ENCODE peak calls at places on chromosomes 6 and 20, in ten cellular contexts. B is prostate gland; O is cardiac muscle cell; I is activated naive CD4-positive, alpha-beta T cell; A is endothelial cell; W is dorsolateral prefrontal cortex; Z is type B pancreatic cell; S is HuH-7; M is EH; T is ACHN. C is an unnamed sample.

GRCh38 chr6:6881438-6882267 is 226.1 kb upstream of the RREB1 start:
- DNase-seq in T (no peak), M (no peak), S (no peak), A (no peak), W (no peak), O (no peak), Z (no peak), B (no peak), I (no peak), C (no peak)

GRCh38 chr6:15062311-15063252 is 183.3 kb upstream of the JARID2 start:
- DNase-seq in B (no peak), S (no peak), A (no peak), Z (no peak), T (no peak), I (no peak), O (no peak), M (peak), W (no peak), C (no peak)

GRCh38 chr20:24855848-24856247 is 93.2 kb upstream of the CST7 start:
- DNase-seq in W (no peak), A (no peak), T (no peak), I (no peak), Z (no peak), B (no peak), S (no peak), M (no peak), O (no peak), C (no peak)

GRCh38 chr20:6277661-6278060 is 154.8 kb upstream of the FERMT1 start:
- DNase-seq in Z (no peak), S (no peak), O (peak), A (no peak), M (no peak), B (no peak), I (no peak), T (no peak), W (no peak), C (no peak)

GRCh38 chr6:33164665-33165373 is 27.4 kb downstream of the COL11A2 start:
- DNase-seq in Z (no peak), M (no peak), I (no peak), T (no peak), O (no peak), S (no peak), B (no peak), A (no peak), W (no peak), C (no peak)

GRCh38 chr20:49518576-49518975 is 36.1 kb upstream of the KCNB1 start:
- DNase-seq in W (no peak), O (no peak), Z (no peak), B (no peak), I (no peak), S (no peak), T (no peak), A (no peak), M (no peak), C (no peak)

GRCh38 chr6:122511193-122511924 is 39.8 kb upstream of the SERINC1 start:
- DNase-seq in I (no peak), W (no peak), S (no peak), M (no peak), Z (no peak), A (no peak), O (no peak), T (no peak), B (no peak), C (no peak)

GRCh38 chr6:136604928-136605485 is 54.8 kb upstream of the MAP7 start:
- DNase-seq in Z (no peak), T (no peak), M (peak), O (no peak), I (no peak), A (no peak), W (no peak), B (peak), S (no peak), C (no peak)

GRCh38 chr6:31125586-31126363 is 5.5 kb upstream of the CDSN start:
- DNase-seq in A (no peak), B (no peak), M (peak), O (no peak), W (no peak), I (no peak), Z (no peak), T (no peak), S (no peak), C (no peak)

GRCh38 chr20:32762754-32763201 is 593 bp downstream of the DNMT3B start:
- DNase-seq in T (no peak), S (no peak), M (peak), I (no peak), O (peak), B (no peak), W (no peak), Z (no peak), A (peak), C (no peak)

GRCh38 chr6:156557269-156557885 is 219.8 kb upstream of the ARID1B start:
- DNase-seq in Z (no peak), I (no peak), A (no peak), O (peak), B (peak), W (peak), S (no peak), M (peak), T (no peak), C (peak)

GRCh38 chr6:100944644-100945043 is 63.5 kb upstream of the ASCC3 start:
- DNase-seq in A (no peak), T (no peak), M (peak), I (no peak), S (no peak), O (no peak), Z (no peak), B (no peak), W (no peak), C (no peak)

GRCh38 chr20:62741701-62742491 is 33.3 kb downstream of the NTSR1 start:
- DNase-seq in W (no peak), M (no peak), S (no peak), B (no peak), A (no peak), Z (no peak), I (no peak), O (no peak), T (no peak), C (no peak)

GRCh38 chr6:5302995-5303622 is 41.8 kb downstream of the FARS2 start:
- DNase-seq in S (peak), T (peak), M (peak), O (peak), Z (no peak), W (no peak), B (peak), I (no peak), A (peak), C (no peak)

GRCh38 chr6:134519456-134519855 is 201.5 kb upstream of the SGK1 start:
- DNase-seq in S (no peak), M (peak), B (no peak), O (no peak), W (no peak), T (no peak), A (no peak), Z (no peak), I (no peak), C (no peak)

GRCh38 chr6:86858970-86859369 is 78.4 kb upstream of the HTR1E start:
- DNase-seq in Z (no peak), O (no peak), S (no peak), I (no peak), W (no peak), A (no peak), B (no peak), T (no peak), M (no peak), C (no peak)

GRCh38 chr6:6661684-6662083 is 73.2 kb downstream of the LY86 start:
- DNase-seq in M (peak), W (no peak), I (no peak), B (no peak), T (no peak), S (peak), Z (no peak), A (no peak), O (peak), C (peak)

GRCh38 chr6:13445744-13446115 is 41.7 kb downstream of the GFOD1 start:
- DNase-seq in M (no peak), B (no peak), O (no peak), W (no peak), Z (no peak), T (no peak), A (no peak), S (no peak), I (no peak), C (no peak)

GRCh38 chr6:105492706-105493673 is 90.1 kb upstream of the PREP start:
- DNase-seq in T (no peak), Z (no peak), I (no peak), W (no peak), B (no peak), O (no peak), M (peak), S (no peak), A (no peak), C (no peak)

GRCh38 chr6:125002090-125002741 is 40.0 kb downstream of the RNF217 start:
- DNase-seq in S (no peak), T (peak), M (peak), O (no peak), B (no peak), Z (no peak), I (no peak), A (peak), W (no peak), C (no peak)

GRCh38 chr20:57654363-57654997 is 34.3 kb upstream of the ZBP1 start:
- DNase-seq in A (peak), I (peak), O (peak), M (peak), W (peak), B (peak), Z (peak), T (peak), S (peak), C (no peak)

GRCh38 chr6:123333000-123333756 is 303.6 kb downstream of the TRDN start:
- DNase-seq in T (no peak), A (no peak), M (no peak), O (no peak), S (no peak), Z (no peak), I (no peak), W (no peak), B (no peak), C (no peak)

GRCh38 chr20:50680106-50680960 is 11.0 kb downstream of the RIPOR3 start:
- DNase-seq in T (peak), I (no peak), O (no peak), W (no peak), Z (no peak), B (no peak), A (no peak), M (no peak), S (peak), C (no peak)

GRCh38 chr6:63391203-63391970 is 71.6 kb upstream of the LGSN start:
- DNase-seq in B (no peak), O (no peak), T (no peak), W (no peak), M (no peak), I (no peak), Z (no peak), A (no peak), S (peak), C (no peak)

GRCh38 chr6:56334937-56335336 is 87.6 kb upstream of the COL21A1 start:
- DNase-seq in I (no peak), M (peak), S (no peak), O (no peak), W (no peak), A (no peak), Z (no peak), B (no peak), T (no peak), C (no peak)

GRCh38 chr6:65908065-65908464 is 201.0 kb upstream of the EYS start:
- DNase-seq in O (no peak), B (no peak), Z (no peak), S (no peak), M (no peak), T (no peak), I (no peak), W (no peak), A (no peak), C (no peak)

GRCh38 chr6:42745083-42745637 is 743 bp downstream of the TBCC start:
- DNase-seq in S (no peak), I (no peak), M (peak), T (peak), B (no peak), W (peak), Z (no peak), A (peak), O (peak), C (no peak)

GRCh38 chr6:134047673-134048072 is 4.8 kb downstream of the SLC2A12 start:
- DNase-seq in O (no peak), A (no peak), Z (no peak), I (no peak), S (no peak), B (no peak), W (peak), T (no peak), M (no peak), C (no peak)

GRCh38 chr6:14549319-14549770 is 431.8 kb downstream of the CD83 start:
- DNase-seq in A (no peak), S (no peak), I (no peak), B (no peak), T (no peak), M (no peak), Z (no peak), W (peak), O (no peak), C (peak)

GRCh38 chr20:53847843-53848185 is 222.6 kb downstream of the BCAS1 start:
- DNase-seq in T (no peak), B (no peak), A (no peak), I (no peak), M (no peak), W (no peak), S (no peak), Z (no peak), O (no peak), C (no peak)

GRCh38 chr6:184161-184695 is 108.1 kb upstream of the DUSP22 start:
- DNase-seq in M (no peak), I (no peak), B (no peak), O (no peak), A (no peak), S (no peak), Z (no peak), W (no peak), T (no peak), C (no peak)

GRCh38 chr6:37531026-37531425 is 31.3 kb upstream of the CCDC167 start:
- DNase-seq in W (no peak), T (peak), O (no peak), Z (no peak), M (peak), A (no peak), B (no peak), I (no peak), S (no peak), C (no peak)

GRCh38 chr6:24125980-24126379 is at the start of gene NRSN1:
- DNase-seq in S (peak), M (no peak), Z (no peak), I (no peak), T (peak), W (peak), A (peak), B (no peak), O (peak), C (peak)

GRCh38 chr20:38537176-38537575 is 43.8 kb upstream of the ADIG start:
- DNase-seq in T (no peak), O (no peak), M (peak), I (no peak), A (no peak), B (no peak), Z (no peak), S (no peak), W (no peak), C (no peak)

GRCh38 chr6:28922004-28922840 is 1.6 kb downstream of the TRIM27 start:
- DNase-seq in M (peak), Z (no peak), O (peak), S (peak), I (no peak), W (no peak), A (no peak), B (no peak), T (no peak), C (no peak)